ENCODE peak calls at places on chromosomes 13 and 19, in eight cellular contexts. One of them, this sample, is unnamed.

GRCh38 chr19:18671303-18672043 is 12.0 kb upstream of the CRTC1 start:
- DNase-seq in brain microvascular endothelial cell: no peak
- DNase-seq in fibroblast of mammary gland: no peak
- DNase-seq in GM10248: no peak
- DNase-seq in AG08396: no peak
- DNase-seq in stimulated activated CD4-positive, alpha-beta T cell treated with anti-CD3 and anti-CD28 coated beads, Interleukin-15, amount 100 ng/mL, for 1 hour: no peak
- DNase-seq in T-helper 17 cell: no peak
- DNase-seq in fibroblast of the aortic adventitia: no peak
- DNase-seq in this sample: no peak

GRCh38 chr13:109680288-109680687 is 106.1 kb downstream of the IRS2 start:
- DNase-seq in fibroblast of mammary gland: no peak
- DNase-seq in AG08396: no peak
- DNase-seq in GM10248: no peak
- DNase-seq in fibroblast of the aortic adventitia: no peak
- DNase-seq in brain microvascular endothelial cell: no peak
- DNase-seq in T-helper 17 cell: no peak
- DNase-seq in stimulated activated CD4-positive, alpha-beta T cell treated with anti-CD3 and anti-CD28 coated beads, Interleukin-15, amount 100 ng/mL, for 1 hour: no peak
- DNase-seq in this sample: no peak

GRCh38 chr19:49315111-49315510 is 9.9 kb downstream of the SLC6A16 start:
- DNase-seq in fibroblast of the aortic adventitia: no peak
- DNase-seq in fibroblast of mammary gland: no peak
- DNase-seq in AG08396: no peak
- DNase-seq in brain microvascular endothelial cell: no peak
- DNase-seq in stimulated activated CD4-positive, alpha-beta T cell treated with anti-CD3 and anti-CD28 coated beads, Interleukin-15, amount 100 ng/mL, for 1 hour: no peak
- DNase-seq in GM10248: no peak
- DNase-seq in T-helper 17 cell: no peak
- DNase-seq in this sample: no peak

GRCh38 chr19:14167013-14167593 is 30.7 kb upstream of the ASF1B start:
- DNase-seq in AG08396: no peak
- DNase-seq in stimulated activated CD4-positive, alpha-beta T cell treated with anti-CD3 and anti-CD28 coated beads, Interleukin-15, amount 100 ng/mL, for 1 hour: no peak
- DNase-seq in brain microvascular endothelial cell: no peak
- DNase-seq in fibroblast of mammary gland: no peak
- DNase-seq in GM10248: no peak
- DNase-seq in fibroblast of the aortic adventitia: no peak
- DNase-seq in T-helper 17 cell: no peak
- DNase-seq in this sample: no peak

GRCh38 chr19:5131866-5132561 is 163.1 kb downstream of the KDM4B start:
- DNase-seq in T-helper 17 cell: no peak
- DNase-seq in brain microvascular endothelial cell: no peak
- DNase-seq in fibroblast of mammary gland: no peak
- DNase-seq in AG08396: no peak
- DNase-seq in fibroblast of the aortic adventitia: no peak
- DNase-seq in stimulated activated CD4-positive, alpha-beta T cell treated with anti-CD3 and anti-CD28 coated beads, Interleukin-15, amount 100 ng/mL, for 1 hour: no peak
- DNase-seq in GM10248: no peak
- DNase-seq in this sample: no peak

GRCh38 chr19:1668339-1669123 is 16.1 kb upstream of the TCF3 start:
- DNase-seq in GM10248: peak
- DNase-seq in T-helper 17 cell: no peak
- DNase-seq in brain microvascular endothelial cell: no peak
- DNase-seq in AG08396: no peak
- DNase-seq in stimulated activated CD4-positive, alpha-beta T cell treated with anti-CD3 and anti-CD28 coated beads, Interleukin-15, amount 100 ng/mL, for 1 hour: no peak
- DNase-seq in fibroblast of mammary gland: no peak
- DNase-seq in fibroblast of the aortic adventitia: peak
- DNase-seq in this sample: no peak

GRCh38 chr19:34662919-34663318 is 14.0 kb downstream of the SCGB2B2 start:
- DNase-seq in fibroblast of the aortic adventitia: no peak
- DNase-seq in brain microvascular endothelial cell: no peak
- DNase-seq in T-helper 17 cell: no peak
- DNase-seq in GM10248: no peak
- DNase-seq in AG08396: no peak
- DNase-seq in stimulated activated CD4-positive, alpha-beta T cell treated with anti-CD3 and anti-CD28 coated beads, Interleukin-15, amount 100 ng/mL, for 1 hour: no peak
- DNase-seq in fibroblast of mammary gland: peak
- DNase-seq in this sample: no peak

GRCh38 chr19:38658462-38659306 is 11.2 kb downstream of the ACTN4 start:
- DNase-seq in AG08396: peak
- DNase-seq in fibroblast of the aortic adventitia: peak
- DNase-seq in T-helper 17 cell: no peak
- DNase-seq in fibroblast of mammary gland: peak
- DNase-seq in brain microvascular endothelial cell: peak
- DNase-seq in GM10248: no peak
- DNase-seq in stimulated activated CD4-positive, alpha-beta T cell treated with anti-CD3 and anti-CD28 coated beads, Interleukin-15, amount 100 ng/mL, for 1 hour: no peak
- DNase-seq in this sample: peak

GRCh38 chr19:53634768-53635167 is 3.0 kb downstream of the DPRX start:
- DNase-seq in T-helper 17 cell: no peak
- DNase-seq in fibroblast of mammary gland: no peak
- DNase-seq in brain microvascular endothelial cell: no peak
- DNase-seq in stimulated activated CD4-positive, alpha-beta T cell treated with anti-CD3 and anti-CD28 coated beads, Interleukin-15, amount 100 ng/mL, for 1 hour: no peak
- DNase-seq in fibroblast of the aortic adventitia: no peak
- DNase-seq in GM10248: no peak
- DNase-seq in AG08396: no peak
- DNase-seq in this sample: no peak

GRCh38 chr19:22261596-22261995 is 24.6 kb upstream of the ZNF729 start:
- DNase-seq in T-helper 17 cell: no peak
- DNase-seq in AG08396: no peak
- DNase-seq in GM10248: no peak
- DNase-seq in fibroblast of mammary gland: no peak
- DNase-seq in fibroblast of the aortic adventitia: no peak
- DNase-seq in brain microvascular endothelial cell: no peak
- DNase-seq in stimulated activated CD4-positive, alpha-beta T cell treated with anti-CD3 and anti-CD28 coated beads, Interleukin-15, amount 100 ng/mL, for 1 hour: no peak
- DNase-seq in this sample: no peak

GRCh38 chr19:10617409-10618121 is 7.8 kb upstream of the SLC44A2 start:
- DNase-seq in fibroblast of the aortic adventitia: peak
- DNase-seq in fibroblast of mammary gland: peak
- DNase-seq in GM10248: no peak
- DNase-seq in AG08396: peak
- DNase-seq in stimulated activated CD4-positive, alpha-beta T cell treated with anti-CD3 and anti-CD28 coated beads, Interleukin-15, amount 100 ng/mL, for 1 hour: no peak
- DNase-seq in brain microvascular endothelial cell: peak
- DNase-seq in T-helper 17 cell: no peak
- DNase-seq in this sample: peak

GRCh38 chr13:66501187-66501586 is 728.9 kb downstream of the PCDH9 start:
- DNase-seq in fibroblast of mammary gland: peak
- DNase-seq in brain microvascular endothelial cell: no peak
- DNase-seq in AG08396: no peak
- DNase-seq in stimulated activated CD4-positive, alpha-beta T cell treated with anti-CD3 and anti-CD28 coated beads, Interleukin-15, amount 100 ng/mL, for 1 hour: no peak
- DNase-seq in GM10248: no peak
- DNase-seq in fibroblast of the aortic adventitia: peak
- DNase-seq in T-helper 17 cell: no peak
- DNase-seq in this sample: peak

GRCh38 chr13:39960206-39960605 is 304.7 kb downstream of the COG6 start:
- DNase-seq in AG08396: no peak
- DNase-seq in T-helper 17 cell: no peak
- DNase-seq in fibroblast of mammary gland: no peak
- DNase-seq in fibroblast of the aortic adventitia: no peak
- DNase-seq in brain microvascular endothelial cell: no peak
- DNase-seq in stimulated activated CD4-positive, alpha-beta T cell treated with anti-CD3 and anti-CD28 coated beads, Interleukin-15, amount 100 ng/mL, for 1 hour: no peak
- DNase-seq in GM10248: no peak
- DNase-seq in this sample: no peak

GRCh38 chr19:49342291-49342721 is 7.1 kb downstream of the CD37 start:
- DNase-seq in AG08396: no peak
- DNase-seq in GM10248: peak
- DNase-seq in fibroblast of the aortic adventitia: no peak
- DNase-seq in brain microvascular endothelial cell: no peak
- DNase-seq in stimulated activated CD4-positive, alpha-beta T cell treated with anti-CD3 and anti-CD28 coated beads, Interleukin-15, amount 100 ng/mL, for 1 hour: no peak
- DNase-seq in T-helper 17 cell: no peak
- DNase-seq in fibroblast of mammary gland: no peak
- DNase-seq in this sample: no peak

GRCh38 chr13:100673376-100673830 is 1.2 kb downstream of the TMTC4 start:
- DNase-seq in GM10248: no peak
- DNase-seq in fibroblast of the aortic adventitia: no peak
- DNase-seq in stimulated activated CD4-positive, alpha-beta T cell treated with anti-CD3 and anti-CD28 coated beads, Interleukin-15, amount 100 ng/mL, for 1 hour: no peak
- DNase-seq in fibroblast of mammary gland: no peak
- DNase-seq in AG08396: no peak
- DNase-seq in brain microvascular endothelial cell: no peak
- DNase-seq in T-helper 17 cell: no peak
- DNase-seq in this sample: no peak

GRCh38 chr13:39037410-39037879 is 444 bp downstream of the PROSER1 start:
- DNase-seq in fibroblast of mammary gland: no peak
- DNase-seq in stimulated activated CD4-positive, alpha-beta T cell treated with anti-CD3 and anti-CD28 coated beads, Interleukin-15, amount 100 ng/mL, for 1 hour: no peak
- DNase-seq in AG08396: no peak
- DNase-seq in T-helper 17 cell: no peak
- DNase-seq in fibroblast of the aortic adventitia: no peak
- DNase-seq in brain microvascular endothelial cell: no peak
- DNase-seq in GM10248: peak
- DNase-seq in this sample: no peak

GRCh38 chr13:27920677-27921420 is 1.0 kb downstream of the PDX1 start:
- DNase-seq in stimulated activated CD4-positive, alpha-beta T cell treated with anti-CD3 and anti-CD28 coated beads, Interleukin-15, amount 100 ng/mL, for 1 hour: no peak
- DNase-seq in fibroblast of the aortic adventitia: peak
- DNase-seq in GM10248: peak
- DNase-seq in AG08396: peak
- DNase-seq in T-helper 17 cell: no peak
- DNase-seq in brain microvascular endothelial cell: no peak
- DNase-seq in fibroblast of mammary gland: peak
- DNase-seq in this sample: no peak

GRCh38 chr13:97403893-97404683 is 29.9 kb upstream of the RAP2A start:
- DNase-seq in stimulated activated CD4-positive, alpha-beta T cell treated with anti-CD3 and anti-CD28 coated beads, Interleukin-15, amount 100 ng/mL, for 1 hour: no peak
- DNase-seq in AG08396: no peak
- DNase-seq in GM10248: no peak
- DNase-seq in T-helper 17 cell: no peak
- DNase-seq in brain microvascular endothelial cell: no peak
- DNase-seq in fibroblast of the aortic adventitia: no peak
- DNase-seq in fibroblast of mammary gland: peak
- DNase-seq in this sample: no peak

GRCh38 chr13:27505792-27506191 is 55.4 kb upstream of the MTIF3 start:
- DNase-seq in AG08396: no peak
- DNase-seq in brain microvascular endothelial cell: no peak
- DNase-seq in GM10248: no peak
- DNase-seq in stimulated activated CD4-positive, alpha-beta T cell treated with anti-CD3 and anti-CD28 coated beads, Interleukin-15, amount 100 ng/mL, for 1 hour: no peak
- DNase-seq in T-helper 17 cell: no peak
- DNase-seq in fibroblast of mammary gland: no peak
- DNase-seq in fibroblast of the aortic adventitia: no peak
- DNase-seq in this sample: no peak

GRCh38 chr13:60155978-60156377 is 7.8 kb downstream of the DIAPH3 start:
- DNase-seq in fibroblast of mammary gland: peak
- DNase-seq in stimulated activated CD4-positive, alpha-beta T cell treated with anti-CD3 and anti-CD28 coated beads, Interleukin-15, amount 100 ng/mL, for 1 hour: no peak
- DNase-seq in AG08396: peak
- DNase-seq in GM10248: no peak
- DNase-seq in T-helper 17 cell: no peak
- DNase-seq in fibroblast of the aortic adventitia: peak
- DNase-seq in brain microvascular endothelial cell: no peak
- DNase-seq in this sample: no peak

GRCh38 chr19:30326076-30326710 is 46.0 kb upstream of the ZNF536 start:
- DNase-seq in fibroblast of mammary gland: no peak
- DNase-seq in brain microvascular endothelial cell: no peak
- DNase-seq in fibroblast of the aortic adventitia: no peak
- DNase-seq in stimulated activated CD4-positive, alpha-beta T cell treated with anti-CD3 and anti-CD28 coated beads, Interleukin-15, amount 100 ng/mL, for 1 hour: no peak
- DNase-seq in AG08396: no peak
- DNase-seq in GM10248: no peak
- DNase-seq in T-helper 17 cell: no peak
- DNase-seq in this sample: no peak

GRCh38 chr19:11984986-11985385 is 20.1 kb downstream of the ZNF763 start:
- DNase-seq in AG08396: no peak
- DNase-seq in brain microvascular endothelial cell: no peak
- DNase-seq in GM10248: peak
- DNase-seq in fibroblast of the aortic adventitia: no peak
- DNase-seq in fibroblast of mammary gland: no peak
- DNase-seq in T-helper 17 cell: no peak
- DNase-seq in stimulated activated CD4-positive, alpha-beta T cell treated with anti-CD3 and anti-CD28 coated beads, Interleukin-15, amount 100 ng/mL, for 1 hour: no peak
- DNase-seq in this sample: no peak

GRCh38 chr19:3125900-3126524 is 9.8 kb upstream of the GNA15 start:
- DNase-seq in AG08396: peak
- DNase-seq in stimulated activated CD4-positive, alpha-beta T cell treated with anti-CD3 and anti-CD28 coated beads, Interleukin-15, amount 100 ng/mL, for 1 hour: peak
- DNase-seq in fibroblast of the aortic adventitia: peak
- DNase-seq in fibroblast of mammary gland: peak
- DNase-seq in T-helper 17 cell: peak
- DNase-seq in GM10248: peak
- DNase-seq in brain microvascular endothelial cell: peak
- DNase-seq in this sample: no peak

GRCh38 chr19:37594982-37595382 is 306 bp downstream of the ZNF540 start:
- DNase-seq in fibroblast of mammary gland: peak
- DNase-seq in AG08396: peak
- DNase-seq in stimulated activated CD4-positive, alpha-beta T cell treated with anti-CD3 and anti-CD28 coated beads, Interleukin-15, amount 100 ng/mL, for 1 hour: peak
- DNase-seq in fibroblast of the aortic adventitia: no peak
- DNase-seq in GM10248: no peak
- DNase-seq in T-helper 17 cell: peak
- DNase-seq in brain microvascular endothelial cell: peak
- DNase-seq in this sample: peak

GRCh38 chr19:33794578-33795369 is 1.9 kb upstream of the KCTD15 start:
- DNase-seq in fibroblast of the aortic adventitia: peak
- DNase-seq in fibroblast of mammary gland: peak
- DNase-seq in stimulated activated CD4-positive, alpha-beta T cell treated with anti-CD3 and anti-CD28 coated beads, Interleukin-15, amount 100 ng/mL, for 1 hour: no peak
- DNase-seq in T-helper 17 cell: no peak
- DNase-seq in brain microvascular endothelial cell: no peak
- DNase-seq in GM10248: no peak
- DNase-seq in AG08396: peak
- DNase-seq in this sample: no peak

GRCh38 chr13:71217827-71218226 is 649.2 kb downstream of the DACH1 start:
- DNase-seq in brain microvascular endothelial cell: no peak
- DNase-seq in fibroblast of the aortic adventitia: no peak
- DNase-seq in fibroblast of mammary gland: no peak
- DNase-seq in stimulated activated CD4-positive, alpha-beta T cell treated with anti-CD3 and anti-CD28 coated beads, Interleukin-15, amount 100 ng/mL, for 1 hour: no peak
- DNase-seq in AG08396: no peak
- DNase-seq in T-helper 17 cell: no peak
- DNase-seq in GM10248: no peak
- DNase-seq in this sample: no peak

GRCh38 chr19:34969721-34970120 is 5.7 kb upstream of the ZNF792 start:
- DNase-seq in GM10248: no peak
- DNase-seq in brain microvascular endothelial cell: no peak
- DNase-seq in fibroblast of mammary gland: no peak
- DNase-seq in T-helper 17 cell: no peak
- DNase-seq in AG08396: no peak
- DNase-seq in fibroblast of the aortic adventitia: no peak
- DNase-seq in stimulated activated CD4-positive, alpha-beta T cell treated with anti-CD3 and anti-CD28 coated beads, Interleukin-15, amount 100 ng/mL, for 1 hour: no peak
- DNase-seq in this sample: no peak

GRCh38 chr19:47573076-47574026 is at the start of gene ZNF541:
- DNase-seq in fibroblast of the aortic adventitia: peak
- DNase-seq in brain microvascular endothelial cell: no peak
- DNase-seq in T-helper 17 cell: peak
- DNase-seq in stimulated activated CD4-positive, alpha-beta T cell treated with anti-CD3 and anti-CD28 coated beads, Interleukin-15, amount 100 ng/mL, for 1 hour: peak
- DNase-seq in AG08396: no peak
- DNase-seq in GM10248: peak
- DNase-seq in fibroblast of mammary gland: peak
- DNase-seq in this sample: peak

GRCh38 chr13:66513728-66514127 is 716.4 kb downstream of the PCDH9 start:
- DNase-seq in fibroblast of the aortic adventitia: peak
- DNase-seq in GM10248: no peak
- DNase-seq in AG08396: no peak
- DNase-seq in brain microvascular endothelial cell: peak
- DNase-seq in stimulated activated CD4-positive, alpha-beta T cell treated with anti-CD3 and anti-CD28 coated beads, Interleukin-15, amount 100 ng/mL, for 1 hour: no peak
- DNase-seq in fibroblast of mammary gland: no peak
- DNase-seq in T-helper 17 cell: no peak
- DNase-seq in this sample: peak

GRCh38 chr19:36140289-36141038 is 598 bp downstream of the CAPNS1 start:
- DNase-seq in stimulated activated CD4-positive, alpha-beta T cell treated with anti-CD3 and anti-CD28 coated beads, Interleukin-15, amount 100 ng/mL, for 1 hour: no peak
- DNase-seq in AG08396: peak
- DNase-seq in fibroblast of mammary gland: peak
- DNase-seq in fibroblast of the aortic adventitia: peak
- DNase-seq in GM10248: peak
- DNase-seq in T-helper 17 cell: no peak
- DNase-seq in brain microvascular endothelial cell: peak
- DNase-seq in this sample: peak

GRCh38 chr19:18675779-18676178 is 7.7 kb upstream of the CRTC1 start:
- DNase-seq in T-helper 17 cell: no peak
- DNase-seq in fibroblast of mammary gland: peak
- DNase-seq in GM10248: no peak
- DNase-seq in brain microvascular endothelial cell: no peak
- DNase-seq in stimulated activated CD4-positive, alpha-beta T cell treated with anti-CD3 and anti-CD28 coated beads, Interleukin-15, amount 100 ng/mL, for 1 hour: no peak
- DNase-seq in AG08396: no peak
- DNase-seq in fibroblast of the aortic adventitia: no peak
- DNase-seq in this sample: no peak